ENCODE peak calls at places on chromosomes 6 and 20, in nine cellular contexts. L is ovary, G is cardiac fibroblast, P is astrocyte of the spinal cord, E is DND-41, V is WTC11, X is IMR-90, R is mucosa of descending colon, H is B cell. U is an unnamed sample.

GRCh38 chr6:82396964-82397761 is 33.5 kb downstream of the TPBG start:
- DNase-seq in L (no peak), G (peak), P (peak), E (no peak), V (no peak), X (peak), R (no peak), H (no peak), U (no peak)

GRCh38 chr6:39430968-39431523 is 108.5 kb upstream of the KCNK16 start:
- DNase-seq in L (peak), G (no peak), P (no peak), E (peak), V (peak), X (no peak), R (peak), H (no peak), U (peak)

GRCh38 chr20:60238992-60239655 is 280.9 kb downstream of the CDH26 start:
- DNase-seq in L (no peak), G (no peak), P (peak), E (peak), V (no peak), X (no peak), R (no peak), H (no peak), U (no peak)

GRCh38 chr20:57667924-57668782 is 41.7 kb downstream of the PMEPA1 start:
- DNase-seq in L (no peak), G (no peak), P (no peak), E (no peak), V (no peak), X (no peak), R (peak), H (no peak), U (no peak)

GRCh38 chr20:37192137-37192854 is 12.9 kb upstream of the MROH8 start:
- DNase-seq in L (peak), G (peak), P (peak), E (peak), V (peak), X (peak), R (peak), H (peak), U (peak)

GRCh38 chr20:32018269-32019155 is 8.3 kb downstream of the CCM2L start:
- DNase-seq in L (peak), G (no peak), P (no peak), E (no peak), V (peak), X (no peak), R (peak), H (peak), U (peak)

GRCh38 chr6:112202639-112203341 is 51.6 kb downstream of the LAMA4 start:
- DNase-seq in L (no peak), G (no peak), P (peak), E (no peak), V (no peak), X (no peak), R (no peak), H (no peak), U (no peak)

GRCh38 chr6:82818727-82819126 is 246.9 kb downstream of the UBE3D start:
- DNase-seq in L (no peak), G (peak), P (peak), E (no peak), V (no peak), X (peak), R (no peak), H (no peak), U (no peak)

GRCh38 chr20:37920679-37921322 is 17.9 kb downstream of the VSTM2L start:
- DNase-seq in L (no peak), G (no peak), P (no peak), E (no peak), V (no peak), X (no peak), R (no peak), H (no peak), U (no peak)

GRCh38 chr6:36586606-36587005 is 7.6 kb upstream of the SRSF3 start:
- DNase-seq in L (no peak), G (no peak), P (no peak), E (no peak), V (no peak), X (no peak), R (no peak), H (no peak), U (no peak)

GRCh38 chr6:26223677-26224546 is 136.7 kb downstream of the HFE start:
- DNase-seq in L (peak), G (peak), P (peak), E (peak), V (no peak), X (peak), R (peak), H (peak), U (peak)

GRCh38 chr6:82144007-82144851 is 103.3 kb downstream of the IBTK start:
- DNase-seq in L (no peak), G (peak), P (peak), E (no peak), V (no peak), X (peak), R (no peak), H (no peak), U (no peak)

GRCh38 chr6:83884523-83884922 is 25.0 kb downstream of the CYB5R4 start:
- DNase-seq in L (no peak), G (peak), P (peak), E (no peak), V (no peak), X (peak), R (no peak), H (peak), U (no peak)

GRCh38 chr20:34705383-34706021 is 1.4 kb downstream of the TP53INP2 start:
- DNase-seq in L (no peak), G (peak), P (no peak), E (no peak), V (peak), X (peak), R (peak), H (no peak), U (peak)

GRCh38 chr6:117206951-117207687 is 58.2 kb upstream of the VGLL2 start:
- DNase-seq in L (no peak), G (no peak), P (no peak), E (no peak), V (peak), X (no peak), R (no peak), H (no peak), U (no peak)

GRCh38 chr6:156720739-156721714 is 56.2 kb upstream of the ARID1B start:
- DNase-seq in L (peak), G (peak), P (peak), E (no peak), V (peak), X (peak), R (peak), H (no peak), U (no peak)

GRCh38 chr6:145761584-145761983 is 26.3 kb upstream of the EPM2A start:
- DNase-seq in L (no peak), G (no peak), P (no peak), E (peak), V (no peak), X (no peak), R (no peak), H (no peak), U (no peak)

GRCh38 chr6:12473494-12473893 is 183.3 kb downstream of the EDN1 start:
- DNase-seq in L (no peak), G (no peak), P (no peak), E (no peak), V (no peak), X (no peak), R (no peak), H (no peak), U (no peak)

GRCh38 chr6:73951186-73951585 is 255.2 kb downstream of the CD109 start:
- DNase-seq in L (no peak), G (peak), P (no peak), E (no peak), V (no peak), X (peak), R (no peak), H (no peak), U (no peak)

GRCh38 chr6:2565499-2565898 is 185.2 kb downstream of the MYLK4 start:
- DNase-seq in L (no peak), G (no peak), P (no peak), E (no peak), V (no peak), X (no peak), R (no peak), H (no peak), U (no peak)

GRCh38 chr20:18879262-18879661 is 65.7 kb downstream of the SCP2D1 start:
- DNase-seq in L (no peak), G (no peak), P (no peak), E (no peak), V (no peak), X (no peak), R (no peak), H (no peak), U (no peak)

GRCh38 chr6:16224409-16224808 is 14.0 kb upstream of the GMPR start:
- DNase-seq in L (no peak), G (no peak), P (no peak), E (no peak), V (no peak), X (no peak), R (no peak), H (no peak), U (no peak)

GRCh38 chr20:50380697-50381040 is 129.5 kb upstream of the PTPN1 start:
- DNase-seq in L (peak), G (peak), P (peak), E (no peak), V (no peak), X (peak), R (peak), H (no peak), U (no peak)

GRCh38 chr6:160978141-160978926 is 13.2 kb upstream of the MAP3K4 start:
- DNase-seq in L (no peak), G (peak), P (peak), E (no peak), V (no peak), X (peak), R (no peak), H (no peak), U (no peak)

DNA sequence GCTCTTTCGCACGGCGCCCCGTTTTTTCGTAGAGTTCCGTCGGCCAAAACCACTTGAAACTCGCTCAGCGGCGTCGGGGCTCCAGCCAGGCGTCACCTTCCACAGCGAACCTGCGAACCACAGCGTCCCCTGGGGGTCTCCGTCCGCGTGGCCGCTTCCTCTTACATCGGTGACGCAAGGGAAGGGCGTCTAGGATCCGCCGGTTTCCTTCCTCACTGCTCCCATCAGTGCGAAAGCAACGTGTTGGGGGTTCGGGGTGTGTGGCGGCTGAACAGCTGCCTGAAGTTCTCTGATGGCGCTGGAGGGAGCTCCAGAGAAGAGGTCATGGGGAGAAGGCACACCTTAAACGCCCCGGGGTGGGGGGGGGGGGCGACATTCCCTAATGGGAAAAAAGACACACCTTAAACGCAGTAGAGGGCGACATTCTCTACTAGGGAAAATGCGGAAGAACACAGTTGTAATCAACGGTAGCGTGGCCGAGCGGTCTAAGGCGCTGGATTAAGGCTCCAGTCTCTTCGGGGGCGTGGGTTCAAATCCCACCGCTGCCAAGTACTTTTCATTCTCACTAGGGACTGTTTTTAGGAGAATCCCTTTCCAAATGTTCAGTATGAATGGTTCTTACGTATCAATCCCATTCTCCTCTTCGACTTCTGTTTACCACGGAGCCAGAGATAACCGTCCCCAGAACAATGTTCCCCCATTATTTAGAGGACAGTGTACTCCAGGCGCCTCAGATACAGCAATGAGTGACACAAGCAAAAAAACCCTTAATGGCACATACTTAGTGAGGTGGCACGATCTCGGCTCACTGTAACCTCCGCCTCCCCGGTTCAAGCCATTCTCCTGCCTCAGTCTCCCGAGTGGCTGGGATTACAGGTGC is 16.3 kb downstream of the ZNF311 start:
- DNase-seq in L (no peak), G (peak), P (peak), E (no peak), V (peak), X (peak), R (peak), H (peak), U (peak)
- TF ChIP-seq CTCF in L (no peak), G (peak), P (peak), E (no peak), V (peak), X (peak), R (no peak), H (peak), U (peak)

GRCh38 chr20:63073738-63074065 is 66.9 kb upstream of the BHLHE23 start:
- DNase-seq in L (no peak), G (no peak), P (no peak), E (no peak), V (peak), X (no peak), R (no peak), H (no peak), U (no peak)
- TF ChIP-seq CTCF in L (no peak), G (no peak), P (no peak), E (no peak), V (no peak), X (no peak), R (no peak), H (no peak), U (no peak)

GRCh38 chr20:25624500-25624939 is 706 bp upstream of the NANP start:
- DNase-seq in L (no peak), G (no peak), P (no peak), E (no peak), V (no peak), X (no peak), R (no peak), H (no peak), U (no peak)

GRCh38 chr20:25622450-25623224 is 1.2 kb downstream of the NANP start:
- DNase-seq in L (no peak), G (no peak), P (peak), E (no peak), V (no peak), X (peak), R (no peak), H (no peak), U (no peak)

GRCh38 chr20:25622049-25622448 is 1.8 kb downstream of the NANP start:
- DNase-seq in L (no peak), G (no peak), P (no peak), E (no peak), V (no peak), X (peak), R (no peak), H (no peak), U (no peak)

GRCh38 chr20:25623225-25623735 is 534 bp downstream of the NANP start:
- DNase-seq in L (peak), G (peak), P (peak), E (peak), V (peak), X (peak), R (peak), H (peak), U (no peak)

GRCh38 chr20:25623736-25624499 is at the start of gene NANP:
- DNase-seq in L (peak), G (peak), P (peak), E (peak), V (peak), X (peak), R (peak), H (peak), U (peak)
- TF ChIP-seq CTCF in L (no peak), G (no peak), P (no peak), E (no peak), V (no peak), X (no peak), R (no peak), H (no peak), U (no peak)

GRCh38 chr20:40704828-40705227 is 15.8 kb upstream of the MAFB start:
- DNase-seq in L (no peak), G (no peak), P (no peak), E (no peak), V (no peak), X (no peak), R (no peak), H (no peak), U (no peak)

GRCh38 chr20:40703981-40704530 is 15.0 kb upstream of the MAFB start:
- DNase-seq in L (no peak), G (no peak), P (no peak), E (no peak), V (no peak), X (no peak), R (no peak), H (no peak), U (no peak)

GRCh38 chr20:40705413-40705812 is 16.4 kb upstream of the MAFB start:
- DNase-seq in L (no peak), G (no peak), P (no peak), E (no peak), V (no peak), X (no peak), R (no peak), H (no peak), U (no peak)

GRCh38 chr20:40698744-40699143 is 9.7 kb upstream of the MAFB start:
- DNase-seq in L (no peak), G (no peak), P (no peak), E (no peak), V (no peak), X (no peak), R (no peak), H (no peak), U (no peak)

DNA sequence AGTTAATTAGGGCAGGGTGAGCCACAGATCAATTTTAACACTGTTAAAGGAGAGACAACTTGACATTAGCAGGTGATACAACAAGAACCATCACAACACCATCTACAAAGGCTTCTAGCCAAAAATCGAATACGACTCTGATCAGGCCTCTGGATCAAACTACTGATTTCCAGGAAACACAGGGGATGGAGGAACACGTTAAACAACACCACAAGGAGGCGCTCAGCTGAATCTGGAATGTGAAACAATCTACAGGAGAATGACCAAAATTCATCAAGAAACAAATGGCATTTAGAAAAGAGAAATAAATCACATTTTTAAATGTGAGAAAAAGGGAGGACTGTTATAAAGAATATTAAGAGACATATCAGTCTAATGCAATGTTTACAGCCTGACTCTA is 13.5 kb upstream of the MAFB start:
- DNase-seq in L (no peak), G (no peak), P (no peak), E (no peak), V (no peak), X (no peak), R (no peak), H (no peak), U (no peak)
- TF ChIP-seq CTCF in L (no peak), G (no peak), P (peak), E (peak), V (no peak), X (no peak), R (no peak), H (no peak), U (no peak)

GRCh38 chr6:109979033-109979921 is 1.2 kb downstream of the GPR6 start:
- DNase-seq in L (no peak), G (no peak), P (no peak), E (no peak), V (peak), X (no peak), R (peak), H (no peak), U (no peak)
- TF ChIP-seq CTCF in L (no peak), G (no peak), P (no peak), E (no peak), V (no peak), X (no peak), R (no peak), H (no peak), U (no peak)

DNA sequence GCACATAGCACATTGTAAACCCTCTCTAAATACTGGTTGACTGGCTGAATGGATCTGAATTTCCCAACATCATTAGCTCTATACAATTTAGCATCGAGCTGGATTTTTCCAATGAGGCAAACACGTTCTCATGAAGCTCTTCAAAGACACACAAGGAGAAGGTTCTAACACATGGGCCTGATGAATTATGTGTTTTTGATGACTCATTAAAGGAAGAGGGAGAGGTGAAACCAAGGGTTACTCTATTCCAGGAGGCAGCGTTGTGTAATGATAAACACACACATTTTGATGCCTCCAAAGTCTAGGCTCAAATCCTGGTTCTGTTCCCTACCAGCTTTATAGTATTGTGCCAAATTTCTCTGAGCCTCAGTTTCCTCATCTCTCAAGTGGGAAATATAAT is 84.3 kb downstream of the PFDN4 start:
- DNase-seq in L (no peak), G (peak), P (peak), E (no peak), V (no peak), X (peak), R (no peak), H (no peak), U (no peak)
- TF ChIP-seq CTCF in L (no peak), G (no peak), P (no peak), E (no peak), V (no peak), X (no peak), R (no peak), H (no peak), U (no peak)

GRCh38 chr20:6818033-6818808 is 50.7 kb downstream of the BMP2 start:
- DNase-seq in L (no peak), G (peak), P (no peak), E (no peak), V (peak), X (no peak), R (no peak), H (no peak), U (no peak)

GRCh38 chr20:6814945-6815344 is 47.5 kb downstream of the BMP2 start:
- DNase-seq in L (no peak), G (no peak), P (no peak), E (no peak), V (no peak), X (no peak), R (no peak), H (no peak), U (no peak)

GRCh38 chr20:6824401-6824800 is 56.9 kb downstream of the BMP2 start:
- DNase-seq in L (no peak), G (no peak), P (no peak), E (no peak), V (no peak), X (no peak), R (no peak), H (no peak), U (no peak)

DNA sequence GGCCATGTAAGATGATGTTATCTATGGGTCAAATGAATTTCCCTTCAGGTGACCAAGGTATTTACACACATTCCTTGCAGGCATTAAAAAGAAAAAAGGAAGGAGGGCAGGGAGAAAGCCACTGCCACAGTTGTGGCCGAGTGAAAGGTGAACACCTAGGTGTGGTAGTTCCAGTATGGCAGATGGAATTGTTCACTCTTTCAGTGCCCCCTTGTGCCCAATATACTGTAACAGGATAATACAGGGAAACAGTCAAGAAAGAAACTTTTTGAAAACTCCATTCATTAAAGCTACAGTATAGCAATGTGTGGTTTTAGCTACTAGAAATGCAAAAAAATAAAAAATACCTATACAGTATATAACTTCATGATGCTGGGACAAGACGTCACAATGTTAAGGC is 52.1 kb downstream of the BMP2 start:
- DNase-seq in L (no peak), G (peak), P (no peak), E (no peak), V (no peak), X (no peak), R (no peak), H (no peak), U (no peak)
- TF ChIP-seq CTCF in L (no peak), G (peak), P (peak), E (peak), V (no peak), X (peak), R (no peak), H (no peak), U (peak)

GRCh38 chr20:43751167-43752050 is 24.6 kb upstream of the GTSF1L start:
- DNase-seq in L (no peak), G (peak), P (peak), E (peak), V (no peak), X (peak), R (no peak), H (no peak), U (no peak)
- TF ChIP-seq CTCF in L (no peak), G (no peak), P (no peak), E (no peak), V (no peak), X (peak), R (no peak), H (no peak), U (no peak)